ENCODE peak calls at places on chromosomes 5 and 9, in nine cellular contexts. W is right atrium auricular region, B is ovary, A is mammary epithelial cell, F is psoas muscle, C is IMR-90, K is hepatocyte, I is sigmoid colon, S is left ventricle myocardium inferior. V is an unnamed sample.
A peak's percentile ranks its signal among the peaks of the same experiment; 100 is the strongest.

GRCh38 chr5:31328031-31328430 is 134.5 kb downstream of the CDH6 start:
- DNase-seq in W (no peak), B (no peak), A (no peak), F (no peak), C (no peak), K (no peak), I (no peak), S (no peak), V (no peak)

GRCh38 chr9:135022191-135022870 is 65.1 kb upstream of the OLFM1 start:
- DNase-seq in W (no peak), B (no peak), A (no peak), F (peak; percentile 42), C (no peak), K (no peak), I (no peak), S (no peak), V (no peak)

GRCh38 chr9:80156262-80156661 is 584.5 kb downstream of the TLE4 start:
- DNase-seq in W (no peak), B (no peak), A (no peak), F (no peak), C (no peak), K (no peak), I (no peak), S (no peak), V (no peak)

GRCh38 chr5:97874491-97874890 is 691.4 kb upstream of the RIOK2 start:
- DNase-seq in W (no peak), B (no peak), A (no peak), F (no peak), C (peak; percentile 16), K (no peak), I (no peak), S (no peak), V (no peak)

GRCh38 chr9:89305868-89306267 is 5.1 kb upstream of the CKS2 start:
- DNase-seq in W (no peak), B (no peak), A (no peak), F (no peak), C (no peak), K (no peak), I (no peak), S (no peak), V (no peak)

GRCh38 chr9:116219686-116220085 is 66.1 kb downstream of the PAPPA start:
- DNase-seq in W (no peak), B (no peak), A (no peak), F (no peak), C (no peak), K (no peak), I (no peak), S (peak; percentile 24), V (no peak)

GRCh38 chr9:129374231-129374630 is 196.2 kb upstream of the IER5L start:
- DNase-seq in W (no peak), B (no peak), A (no peak), F (no peak), C (no peak), K (no peak), I (no peak), S (no peak), V (no peak)

GRCh38 chr5:96509313-96509712 is 76.3 kb upstream of the PCSK1 start:
- DNase-seq in W (no peak), B (no peak), A (peak; percentile 15), F (no peak), C (peak; percentile 31), K (no peak), I (no peak), S (no peak), V (no peak)

GRCh38 chr9:34163439-34163838 is 15.4 kb upstream of the UBAP1 start:
- DNase-seq in W (no peak), B (no peak), A (peak; percentile 82), F (no peak), C (peak; percentile 32), K (no peak), I (no peak), S (no peak), V (no peak)

GRCh38 chr5:27962201-27962600 is 923.8 kb upstream of the CDH9 start:
- DNase-seq in W (no peak), B (no peak), A (peak; percentile 41), F (no peak), C (no peak), K (no peak), I (no peak), S (no peak), V (no peak)

GRCh38 chr9:19229725-19230355 is 653 bp upstream of the DENND4C start:
- DNase-seq in W (peak; percentile 79), B (no peak), A (no peak), F (no peak), C (no peak), K (no peak), I (peak; percentile 83), S (peak; percentile 41), V (peak; percentile 69)

GRCh38 chr9:137311971-137312851 is 10.1 kb upstream of the NRARP start:
- DNase-seq in W (no peak), B (no peak), A (peak; percentile 40), F (no peak), C (no peak), K (no peak), I (no peak), S (peak; percentile 12), V (no peak)

GRCh38 chr9:137309368-137310189 is 7.5 kb upstream of the NRARP start:
- DNase-seq in W (no peak), B (no peak), A (no peak), F (peak; percentile 38), C (no peak), K (no peak), I (no peak), S (peak; percentile 11), V (no peak)

GRCh38 chr9:137310190-137311052 is 8.3 kb upstream of the NRARP start:
- DNase-seq in W (no peak), B (peak; percentile 23), A (peak; percentile 53), F (peak; percentile 51), C (no peak), K (peak; percentile 29), I (no peak), S (peak; percentile 12), V (no peak)

GRCh38 chr9:137312852-137313325 is 10.8 kb upstream of the NRARP start:
- DNase-seq in W (no peak), B (no peak), A (no peak), F (no peak), C (no peak), K (peak; percentile 14), I (peak; percentile 43), S (peak; percentile 12), V (no peak)

GRCh38 chr9:137311171-137311970 is 9.3 kb upstream of the NRARP start:
- DNase-seq in W (no peak), B (peak; percentile 26), A (peak; percentile 95), F (peak; percentile 52), C (peak; percentile 33), K (peak; percentile 85), I (no peak), S (peak; percentile 13), V (no peak)
- H3K4me1 ChIP-seq in W (peaks cover 45% of the 10 kb centered on the region), B (peaks cover 10% of the 10 kb centered on the region), A (peaks cover 23% of the 10 kb centered on the region), F (peaks cover 4% of the 10 kb centered on the region), C (peaks cover 2% of the 10 kb centered on the region), K (peaks cover 51% of the 10 kb centered on the region), I (peaks cover 27% of the 10 kb centered on the region), S (peaks cover 32% of the 10 kb centered on the region), V (peaks cover under 1% of the 10 kb centered on the region)

GRCh38 chr9:137461663-137462395 is 2.7 kb upstream of the NSMF start:
- DNase-seq in W (no peak), B (peak; percentile 50), A (no peak), F (peak; percentile 79), C (no peak), K (peak; percentile 78), I (peak; percentile 73), S (no peak), V (peak; percentile 85)
- H3K27ac ChIP-seq in W (no peak overlapping the region), B (no peak overlapping the region), A (no peak overlapping the region), F (no peak overlapping the region), C (no peak overlapping the region), K (no peak overlapping the region), I (no peak overlapping the region), S (no peak overlapping the region), V (peak overlapping the region; percentile 58)

DNA sequence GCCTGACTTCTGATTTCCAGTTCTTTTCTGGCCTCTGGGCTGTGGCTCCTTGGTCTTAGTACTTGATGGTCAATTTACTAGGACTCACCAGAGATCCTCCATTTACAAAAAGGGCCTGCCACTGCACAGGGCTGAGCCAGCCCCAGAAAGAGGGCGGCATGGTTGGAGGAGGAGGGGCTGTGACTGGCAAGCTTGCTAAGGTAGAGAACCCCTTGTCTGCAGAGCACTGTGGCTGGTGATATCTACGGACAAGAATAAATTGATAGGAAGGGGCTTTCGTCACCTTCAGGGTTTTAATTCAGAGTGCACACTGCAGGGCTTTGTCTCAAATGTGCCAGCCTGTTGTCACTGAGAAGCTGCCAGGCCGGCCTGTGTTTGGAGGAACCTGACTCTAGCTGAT is 15.0 kb downstream of the SLC22A5 start:
- DNase-seq in W (no peak), B (no peak), A (no peak), F (no peak), C (no peak), K (no peak), I (no peak), S (no peak), V (no peak)
- H3K4me1 ChIP-seq in W (peaks cover 42% of the 10 kb centered on the region), B (peaks cover 23% of the 10 kb centered on the region), A (peaks cover 42% of the 10 kb centered on the region), F (peaks cover 34% of the 10 kb centered on the region), C (peaks cover 26% of the 10 kb centered on the region), K (peaks cover 38% of the 10 kb centered on the region), I (peaks cover 46% of the 10 kb centered on the region), S (peaks cover 61% of the 10 kb centered on the region), V (peaks cover 20% of the 10 kb centered on the region)

GRCh38 chr9:713046-713445 is 128.5 kb upstream of the DMRT1 start:
- DNase-seq in W (no peak), B (no peak), A (no peak), F (no peak), C (no peak), K (no peak), I (no peak), S (no peak), V (no peak)

GRCh38 chr9:714675-715074 is 126.8 kb upstream of the DMRT1 start:
- DNase-seq in W (no peak), B (no peak), A (no peak), F (no peak), C (no peak), K (no peak), I (no peak), S (no peak), V (no peak)

GRCh38 chr9:717722-718121 is 123.8 kb upstream of the DMRT1 start:
- DNase-seq in W (no peak), B (no peak), A (no peak), F (no peak), C (no peak), K (no peak), I (no peak), S (no peak), V (no peak)

GRCh38 chr9:715310-715709 is 126.2 kb upstream of the DMRT1 start:
- DNase-seq in W (no peak), B (no peak), A (no peak), F (no peak), C (no peak), K (no peak), I (no peak), S (no peak), V (no peak)

DNA sequence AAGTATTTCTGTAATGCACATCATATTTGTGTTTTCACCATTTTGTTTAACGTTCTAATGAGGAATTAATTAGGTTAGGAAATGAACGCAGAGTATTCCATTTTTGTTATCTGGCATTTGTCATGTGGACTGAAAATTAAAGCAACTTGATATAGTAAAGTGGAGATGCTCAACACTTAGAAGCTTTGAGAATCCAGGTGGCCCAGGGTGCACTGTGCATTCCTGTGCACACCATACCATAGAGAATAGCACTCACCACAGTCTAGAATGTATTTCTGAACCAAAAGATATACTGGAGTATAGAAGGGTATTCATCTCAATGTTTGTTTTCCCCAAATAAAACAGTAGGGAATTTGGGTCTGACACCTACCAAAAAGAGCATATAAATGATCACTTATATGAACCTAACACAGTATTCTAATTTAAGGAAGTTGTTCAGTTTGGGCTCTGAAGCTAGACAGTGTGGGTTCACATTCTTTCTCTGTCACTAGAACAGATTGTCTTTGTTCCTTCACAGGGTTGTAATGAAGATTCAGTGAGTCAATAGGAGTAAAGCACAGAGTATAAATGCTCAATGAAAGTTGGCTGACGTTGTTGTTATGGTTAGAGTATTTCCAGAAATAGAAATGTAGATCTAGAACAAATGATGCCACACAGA is 125.6 kb upstream of the DMRT1 start:
- DNase-seq in W (no peak), B (no peak), A (peak; percentile 55), F (no peak), C (peak; percentile 68), K (no peak), I (no peak), S (no peak), V (no peak)
- H3K27ac ChIP-seq in W (peak overlapping the region; percentile 88), B (no peak overlapping the region), A (peak overlapping the region; percentile 41), F (peak overlapping the region; percentile 82), C (no peak overlapping the region), K (peak overlapping the region; percentile 26), I (peak overlapping the region; percentile 83), S (peak overlapping the region; percentile 69), V (no peak overlapping the region)